ENCODE peak calls at places on chromosomes 11 and 22, in ten cellular contexts. One of them, this sample, is unnamed.

GRCh38 chr11:77473001-77473800 is 693 bp downstream of the PAK1 start:
- DNase-seq in EL: peak
- DNase-seq in HuH-7.5: peak
- DNase-seq in activated CD4-positive, alpha-beta T cell treated with anti-CD3 and anti-CD28 coated beads, Interleukin-2, amount 50 U/mL, for 1 hour: peak
- DNase-seq in dorsolateral prefrontal cortex: peak
- DNase-seq in stimulated activated effector memory CD8-positive, alpha-beta T cell treated with anti-CD3 and anti-CD28 coated beads, Interleukin-12 subunit alpha, Interleukin-12 subunit beta, amount 100 ng/mL, for 72 hours: peak
- DNase-seq in small intestine: peak
- DNase-seq in Ammon's horn: peak
- DNase-seq in fibroblast of lung: peak
- DNase-seq in HT1080: no peak
- DNase-seq in this sample: peak

GRCh38 chr11:65434667-65435179 is 12.1 kb downstream of the NEAT1 start:
- DNase-seq in EL: peak
- DNase-seq in HuH-7.5: no peak
- DNase-seq in activated CD4-positive, alpha-beta T cell treated with anti-CD3 and anti-CD28 coated beads, Interleukin-2, amount 50 U/mL, for 1 hour: no peak
- DNase-seq in dorsolateral prefrontal cortex: no peak
- DNase-seq in stimulated activated effector memory CD8-positive, alpha-beta T cell treated with anti-CD3 and anti-CD28 coated beads, Interleukin-12 subunit alpha, Interleukin-12 subunit beta, amount 100 ng/mL, for 72 hours: no peak
- DNase-seq in small intestine: no peak
- DNase-seq in Ammon's horn: no peak
- DNase-seq in fibroblast of lung: no peak
- DNase-seq in HT1080: no peak
- DNase-seq in this sample: no peak

GRCh38 chr11:108825381-108825780 is 160.5 kb downstream of the DDX10 start:
- DNase-seq in EL: peak
- DNase-seq in HuH-7.5: no peak
- DNase-seq in activated CD4-positive, alpha-beta T cell treated with anti-CD3 and anti-CD28 coated beads, Interleukin-2, amount 50 U/mL, for 1 hour: no peak
- DNase-seq in dorsolateral prefrontal cortex: no peak
- DNase-seq in stimulated activated effector memory CD8-positive, alpha-beta T cell treated with anti-CD3 and anti-CD28 coated beads, Interleukin-12 subunit alpha, Interleukin-12 subunit beta, amount 100 ng/mL, for 72 hours: no peak
- DNase-seq in small intestine: no peak
- DNase-seq in Ammon's horn: no peak
- DNase-seq in fibroblast of lung: peak
- DNase-seq in HT1080: no peak
- DNase-seq in this sample: no peak

GRCh38 chr22:37971475-37972434 is 12.6 kb downstream of the SOX10 start:
- DNase-seq in EL: no peak
- DNase-seq in HuH-7.5: peak
- DNase-seq in activated CD4-positive, alpha-beta T cell treated with anti-CD3 and anti-CD28 coated beads, Interleukin-2, amount 50 U/mL, for 1 hour: no peak
- DNase-seq in dorsolateral prefrontal cortex: no peak
- DNase-seq in stimulated activated effector memory CD8-positive, alpha-beta T cell treated with anti-CD3 and anti-CD28 coated beads, Interleukin-12 subunit alpha, Interleukin-12 subunit beta, amount 100 ng/mL, for 72 hours: no peak
- DNase-seq in small intestine: no peak
- DNase-seq in Ammon's horn: no peak
- DNase-seq in fibroblast of lung: no peak
- DNase-seq in HT1080: no peak
- DNase-seq in this sample: no peak

GRCh38 chr11:41716862-41717261 is 257.4 kb upstream of the LRRC4C start:
- DNase-seq in EL: no peak
- DNase-seq in HuH-7.5: no peak
- DNase-seq in activated CD4-positive, alpha-beta T cell treated with anti-CD3 and anti-CD28 coated beads, Interleukin-2, amount 50 U/mL, for 1 hour: no peak
- DNase-seq in dorsolateral prefrontal cortex: no peak
- DNase-seq in stimulated activated effector memory CD8-positive, alpha-beta T cell treated with anti-CD3 and anti-CD28 coated beads, Interleukin-12 subunit alpha, Interleukin-12 subunit beta, amount 100 ng/mL, for 72 hours: no peak
- DNase-seq in small intestine: no peak
- DNase-seq in Ammon's horn: no peak
- DNase-seq in fibroblast of lung: no peak
- DNase-seq in HT1080: no peak
- DNase-seq in this sample: no peak

GRCh38 chr11:1629326-1630185 is at the start of gene KRTAP5-5:
- DNase-seq in EL: no peak
- DNase-seq in HuH-7.5: no peak
- DNase-seq in activated CD4-positive, alpha-beta T cell treated with anti-CD3 and anti-CD28 coated beads, Interleukin-2, amount 50 U/mL, for 1 hour: no peak
- DNase-seq in dorsolateral prefrontal cortex: no peak
- DNase-seq in stimulated activated effector memory CD8-positive, alpha-beta T cell treated with anti-CD3 and anti-CD28 coated beads, Interleukin-12 subunit alpha, Interleukin-12 subunit beta, amount 100 ng/mL, for 72 hours: no peak
- DNase-seq in small intestine: no peak
- DNase-seq in Ammon's horn: no peak
- DNase-seq in fibroblast of lung: no peak
- DNase-seq in HT1080: no peak
- DNase-seq in this sample: no peak

GRCh38 chr11:2671748-2672147 is 28.0 kb downstream of the KCNQ1OT1 start:
- DNase-seq in EL: no peak
- DNase-seq in HuH-7.5: no peak
- DNase-seq in activated CD4-positive, alpha-beta T cell treated with anti-CD3 and anti-CD28 coated beads, Interleukin-2, amount 50 U/mL, for 1 hour: no peak
- DNase-seq in dorsolateral prefrontal cortex: no peak
- DNase-seq in stimulated activated effector memory CD8-positive, alpha-beta T cell treated with anti-CD3 and anti-CD28 coated beads, Interleukin-12 subunit alpha, Interleukin-12 subunit beta, amount 100 ng/mL, for 72 hours: no peak
- DNase-seq in small intestine: no peak
- DNase-seq in Ammon's horn: no peak
- DNase-seq in fibroblast of lung: no peak
- DNase-seq in HT1080: no peak
- DNase-seq in this sample: no peak

GRCh38 chr11:68214173-68215086 is 1.3 kb upstream of the KMT5B start:
- DNase-seq in EL: no peak
- DNase-seq in HuH-7.5: peak
- DNase-seq in activated CD4-positive, alpha-beta T cell treated with anti-CD3 and anti-CD28 coated beads, Interleukin-2, amount 50 U/mL, for 1 hour: no peak
- DNase-seq in dorsolateral prefrontal cortex: peak
- DNase-seq in stimulated activated effector memory CD8-positive, alpha-beta T cell treated with anti-CD3 and anti-CD28 coated beads, Interleukin-12 subunit alpha, Interleukin-12 subunit beta, amount 100 ng/mL, for 72 hours: no peak
- DNase-seq in small intestine: no peak
- DNase-seq in Ammon's horn: peak
- DNase-seq in fibroblast of lung: no peak
- DNase-seq in HT1080: no peak
- DNase-seq in this sample: no peak

GRCh38 chr11:85717360-85717927 is 31.4 kb upstream of the CCDC89 start:
- DNase-seq in EL: no peak
- DNase-seq in HuH-7.5: no peak
- DNase-seq in activated CD4-positive, alpha-beta T cell treated with anti-CD3 and anti-CD28 coated beads, Interleukin-2, amount 50 U/mL, for 1 hour: no peak
- DNase-seq in dorsolateral prefrontal cortex: no peak
- DNase-seq in stimulated activated effector memory CD8-positive, alpha-beta T cell treated with anti-CD3 and anti-CD28 coated beads, Interleukin-12 subunit alpha, Interleukin-12 subunit beta, amount 100 ng/mL, for 72 hours: no peak
- DNase-seq in small intestine: no peak
- DNase-seq in Ammon's horn: no peak
- DNase-seq in fibroblast of lung: no peak
- DNase-seq in HT1080: no peak
- DNase-seq in this sample: no peak

GRCh38 chr11:65486570-65487466 is 12.0 kb upstream of the MALAT1 start:
- DNase-seq in EL: no peak
- DNase-seq in HuH-7.5: no peak
- DNase-seq in activated CD4-positive, alpha-beta T cell treated with anti-CD3 and anti-CD28 coated beads, Interleukin-2, amount 50 U/mL, for 1 hour: no peak
- DNase-seq in dorsolateral prefrontal cortex: no peak
- DNase-seq in stimulated activated effector memory CD8-positive, alpha-beta T cell treated with anti-CD3 and anti-CD28 coated beads, Interleukin-12 subunit alpha, Interleukin-12 subunit beta, amount 100 ng/mL, for 72 hours: no peak
- DNase-seq in small intestine: no peak
- DNase-seq in Ammon's horn: no peak
- DNase-seq in fibroblast of lung: no peak
- DNase-seq in HT1080: no peak
- DNase-seq in this sample: no peak

GRCh38 chr11:521179-521688 is 14.1 kb downstream of the HRAS start:
- DNase-seq in EL: no peak
- DNase-seq in HuH-7.5: no peak
- DNase-seq in activated CD4-positive, alpha-beta T cell treated with anti-CD3 and anti-CD28 coated beads, Interleukin-2, amount 50 U/mL, for 1 hour: no peak
- DNase-seq in dorsolateral prefrontal cortex: no peak
- DNase-seq in stimulated activated effector memory CD8-positive, alpha-beta T cell treated with anti-CD3 and anti-CD28 coated beads, Interleukin-12 subunit alpha, Interleukin-12 subunit beta, amount 100 ng/mL, for 72 hours: no peak
- DNase-seq in small intestine: no peak
- DNase-seq in Ammon's horn: no peak
- DNase-seq in fibroblast of lung: no peak
- DNase-seq in HT1080: no peak
- DNase-seq in this sample: no peak

GRCh38 chr22:17258015-17258827 is 39.0 kb upstream of the ADA2 start:
- DNase-seq in EL: peak
- DNase-seq in HuH-7.5: no peak
- DNase-seq in activated CD4-positive, alpha-beta T cell treated with anti-CD3 and anti-CD28 coated beads, Interleukin-2, amount 50 U/mL, for 1 hour: peak
- DNase-seq in dorsolateral prefrontal cortex: peak
- DNase-seq in stimulated activated effector memory CD8-positive, alpha-beta T cell treated with anti-CD3 and anti-CD28 coated beads, Interleukin-12 subunit alpha, Interleukin-12 subunit beta, amount 100 ng/mL, for 72 hours: peak
- DNase-seq in small intestine: peak
- DNase-seq in Ammon's horn: peak
- DNase-seq in fibroblast of lung: peak
- DNase-seq in HT1080: peak
- DNase-seq in this sample: peak

GRCh38 chr11:32172771-32173170 is 81.9 kb downstream of the RCN1 start:
- DNase-seq in EL: peak
- DNase-seq in HuH-7.5: no peak
- DNase-seq in activated CD4-positive, alpha-beta T cell treated with anti-CD3 and anti-CD28 coated beads, Interleukin-2, amount 50 U/mL, for 1 hour: no peak
- DNase-seq in dorsolateral prefrontal cortex: peak
- DNase-seq in stimulated activated effector memory CD8-positive, alpha-beta T cell treated with anti-CD3 and anti-CD28 coated beads, Interleukin-12 subunit alpha, Interleukin-12 subunit beta, amount 100 ng/mL, for 72 hours: no peak
- DNase-seq in small intestine: no peak
- DNase-seq in Ammon's horn: peak
- DNase-seq in fibroblast of lung: peak
- DNase-seq in HT1080: no peak
- DNase-seq in this sample: no peak

GRCh38 chr11:34792814-34793241 is 123.4 kb downstream of the APIP start:
- DNase-seq in EL: no peak
- DNase-seq in HuH-7.5: no peak
- DNase-seq in activated CD4-positive, alpha-beta T cell treated with anti-CD3 and anti-CD28 coated beads, Interleukin-2, amount 50 U/mL, for 1 hour: no peak
- DNase-seq in dorsolateral prefrontal cortex: no peak
- DNase-seq in stimulated activated effector memory CD8-positive, alpha-beta T cell treated with anti-CD3 and anti-CD28 coated beads, Interleukin-12 subunit alpha, Interleukin-12 subunit beta, amount 100 ng/mL, for 72 hours: no peak
- DNase-seq in small intestine: no peak
- DNase-seq in Ammon's horn: peak
- DNase-seq in fibroblast of lung: no peak
- DNase-seq in HT1080: no peak
- DNase-seq in this sample: no peak